ENCODE peak calls at places on chromosomes 4 and X, in four cellular contexts. N is GM06990, Q is tibial nerve, Z is ACHN. J is an unnamed sample.

GRCh38 chrX:72057331-72057730 is 74.4 kb downstream of the RTL5 start:
- DNase-seq in N (no peak), Q (no peak), Z (no peak), J (peak)

GRCh38 chr4:2630556-2631273 is 94.3 kb downstream of the FAM193A start:
- DNase-seq in N (no peak), Q (no peak), Z (no peak), J (no peak)

GRCh38 chr4:106869551-106869950 is 166.6 kb downstream of the DKK2 start:
- DNase-seq in N (no peak), Q (no peak), Z (no peak), J (no peak)

GRCh38 chrX:154411981-154412340 is 622 bp downstream of the TAFAZZIN start:
- DNase-seq in N (peak), Q (peak), Z (peak), J (peak)

GRCh38 chr4:89307446-89308160 is at the start of gene GPRIN3:
- DNase-seq in N (no peak), Q (peak), Z (no peak), J (peak)

GRCh38 chr4:102477657-102478056 is 23.5 kb upstream of the NFKB1 start:
- DNase-seq in N (no peak), Q (no peak), Z (no peak), J (no peak)

GRCh38 chr4:173014113-173014558 is 154.5 kb upstream of the GALNT7 start:
- DNase-seq in N (no peak), Q (no peak), Z (peak), J (peak)

GRCh38 chr4:118400362-118400761 is 47.6 kb upstream of the PRSS12 start:
- DNase-seq in N (no peak), Q (no peak), Z (no peak), J (peak)

GRCh38 chrX:140141444-140142029 is 176.2 kb upstream of the CXorf66 start:
- DNase-seq in N (no peak), Q (no peak), Z (peak), J (peak)

GRCh38 chr4:165383757-165384156 is 4.9 kb downstream of the CPE start:
- DNase-seq in N (no peak), Q (no peak), Z (no peak), J (no peak)

GRCh38 chr4:59380841-59381366 is 1819.2 kb upstream of the ADGRL3 start:
- DNase-seq in N (no peak), Q (no peak), Z (no peak), J (no peak)

GRCh38 chr4:24781999-24782745 is 13.2 kb upstream of the SOD3 start:
- DNase-seq in N (no peak), Q (no peak), Z (no peak), J (peak)

GRCh38 chr4:113153529-113154101 is 104.2 kb downstream of the ANK2 start:
- DNase-seq in N (no peak), Q (no peak), Z (no peak), J (peak)

GRCh38 chrX:150164971-150165605 is 198.0 kb upstream of the MAMLD1 start:
- DNase-seq in N (no peak), Q (no peak), Z (no peak), J (no peak)

GRCh38 chr4:99552872-99553271 is 11.0 kb downstream of the TRMT10A start:
- DNase-seq in N (no peak), Q (no peak), Z (no peak), J (no peak)

J was measured in cardiac muscle cell.